ENCODE peak calls at places on chromosomes 13 and 19, in eight cellular contexts. O, E, M, G, I, R, S and W are unnamed samples.

GRCh38 chr19:50798116-50798942 is 8.1 kb downstream of the ACP4 start:
- DNase-seq in E (no peak), M (no peak), G (no peak), S (no peak), I (no peak), O (no peak), R (no peak), W (peak; percentile 66)

GRCh38 chr19:38245826-38246498 is 10.2 kb downstream of the PPP1R14A start:
- DNase-seq in G (no peak), S (no peak), O (no peak), R (peak; percentile 65), M (peak; percentile 76), I (peak; percentile 45), E (peak; percentile 54), W (no peak)

GRCh38 chr19:1394252-1395193 is 6.8 kb downstream of the GAMT start:
- DNase-seq in I (no peak), O (no peak), R (no peak), G (no peak), S (no peak), E (no peak), M (no peak), W (no peak)

GRCh38 chr13:23790591-23791170 is 98.5 kb downstream of the MIPEP start:
- DNase-seq in O (peak; percentile 65), R (peak; percentile 98), I (no peak), S (peak; percentile 73), E (peak; percentile 95), G (no peak), M (peak; percentile 99), W (no peak)

GRCh38 chr19:40907968-40908735 is 26.1 kb upstream of the CYP2A7 start:
- DNase-seq in M (no peak), E (no peak), O (no peak), I (no peak), R (no peak), S (no peak), G (no peak), W (peak; percentile 74)

GRCh38 chr19:2517881-2518601 is 42.1 kb downstream of the GADD45B start:
- DNase-seq in O (no peak), S (no peak), I (no peak), M (peak; percentile 9), E (no peak), G (no peak), R (no peak), W (no peak)

GRCh38 chr13:84445776-84446175 is 563.5 kb upstream of the SLITRK1 start:
- DNase-seq in O (no peak), G (no peak), I (no peak), R (no peak), E (no peak), S (peak; percentile 74), M (peak; percentile 72), W (no peak)

GRCh38 chr19:40266912-40267600 is 18.1 kb downstream of the AKT2 start:
- DNase-seq in O (no peak), M (no peak), R (no peak), G (no peak), E (no peak), I (no peak), S (no peak), W (no peak)

GRCh38 chr13:31073859-31074718 is 87.6 kb downstream of the HSPH1 start:
- DNase-seq in G (no peak), M (peak; percentile 34), I (no peak), E (peak; percentile 44), S (peak; percentile 23), R (peak; percentile 34), O (peak; percentile 88), W (no peak)

GRCh38 chr19:38838208-38838985 is 6.8 kb upstream of the ECH1 start:
- DNase-seq in S (no peak), O (no peak), I (no peak), G (no peak), R (no peak), E (no peak), M (no peak), W (no peak)

GRCh38 chr13:94765814-94766213 is 53.5 kb upstream of the SOX21 start:
- DNase-seq in R (no peak), E (no peak), G (no peak), S (no peak), O (no peak), I (no peak), M (no peak), W (peak; percentile 54)

GRCh38 chr19:11261902-11262839 is at the start of gene DOCK6:
- DNase-seq in E (no peak), R (no peak), M (no peak), G (no peak), S (no peak), I (peak; percentile 49), O (peak; percentile 10), W (peak; percentile 79)

DNA sequence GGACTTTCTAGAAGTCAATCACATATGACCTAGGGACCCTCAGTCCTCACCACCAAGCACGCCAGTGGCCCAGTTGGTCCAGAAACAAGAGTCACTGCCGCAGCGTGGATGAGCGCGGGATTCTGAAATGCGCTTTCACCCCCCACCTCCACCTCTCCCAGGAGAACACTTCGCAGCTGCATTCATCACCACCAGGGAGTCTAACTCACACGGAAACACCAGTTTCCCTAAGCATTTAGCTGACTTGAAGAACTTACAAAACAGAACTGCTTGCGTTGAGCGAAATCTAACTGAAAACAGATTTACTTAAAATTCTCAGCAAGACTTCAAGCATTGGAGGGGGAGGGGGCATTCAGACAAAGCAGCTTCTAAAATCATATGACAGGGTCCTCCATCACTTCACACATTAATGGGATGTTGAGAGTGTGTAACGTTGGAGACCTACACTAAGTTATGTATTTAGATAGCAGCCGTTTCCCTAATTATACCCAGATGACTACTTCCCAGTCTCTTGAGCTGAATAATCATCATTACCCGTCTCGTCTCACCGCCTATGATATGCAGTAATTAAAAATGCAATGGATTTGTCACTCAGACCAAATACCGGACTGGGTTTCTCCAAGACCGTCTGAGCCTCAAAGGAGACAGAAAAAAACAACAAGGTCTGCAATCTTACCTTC is 258.3 kb upstream of the IRS2 start:
- DNase-seq in R (peak; percentile 51), S (peak; percentile 28), M (peak; percentile 93), I (no peak), O (no peak), G (no peak), E (peak; percentile 48), W (peak; percentile 72)
- H3K4me3 ChIP-seq in R (no peak overlapping the region), S (peak overlapping the region; percentile 28), M (peak overlapping the region; percentile 40), I (no peak overlapping the region), O (no peak overlapping the region), G (no peak overlapping the region), E (no peak overlapping the region), W (no peak overlapping the region)

GRCh38 chr19:17762505-17763229 is 11.4 kb downstream of the FCHO1 start:
- DNase-seq in S (no peak), E (peak; percentile 68), R (peak; percentile 29), M (peak; percentile 35), G (no peak), O (peak; percentile 73), I (no peak), W (peak; percentile 92)
- H3K4me3 ChIP-seq in S (no peak overlapping the region), E (no peak overlapping the region), R (no peak overlapping the region), M (no peak overlapping the region), G (no peak overlapping the region), O (no peak overlapping the region), I (no peak overlapping the region), W (no peak overlapping the region)

GRCh38 chr19:55032170-55032569 is 5.9 kb downstream of the GP6 start:
- DNase-seq in M (no peak), I (no peak), E (no peak), O (no peak), S (no peak), G (no peak), R (no peak), W (no peak)
- H3K4me3 ChIP-seq in M (no peak overlapping the region), I (no peak overlapping the region), E (no peak overlapping the region), O (no peak overlapping the region), S (no peak overlapping the region), G (no peak overlapping the region), R (no peak overlapping the region), W (no peak overlapping the region)

DNA sequence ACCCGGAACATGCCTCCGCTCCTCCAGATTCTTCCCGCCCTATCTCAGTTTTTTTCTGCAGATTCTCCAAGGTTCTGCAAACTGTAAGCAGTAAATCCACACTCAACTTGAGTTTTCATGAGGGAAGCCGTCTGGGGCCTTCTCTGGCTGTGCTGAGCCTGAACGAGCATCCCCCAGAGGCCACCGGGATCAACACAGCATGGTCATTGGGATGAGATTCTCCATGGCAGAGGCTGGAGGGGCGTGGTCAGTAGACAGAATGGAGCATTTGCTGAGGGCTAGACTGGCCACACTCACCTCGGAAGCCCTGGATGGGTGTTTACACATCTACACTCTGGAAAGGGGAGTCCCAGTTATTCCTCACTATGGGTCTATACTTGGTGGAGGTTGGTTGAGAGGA is 2.3 kb upstream of the LILRA4 start:
- DNase-seq in R (no peak), M (no peak), G (no peak), I (no peak), E (no peak), O (no peak), S (no peak), W (no peak)
- H3K4me3 ChIP-seq in R (no peak overlapping the region), M (no peak overlapping the region), G (no peak overlapping the region), I (no peak overlapping the region), E (no peak overlapping the region), O (no peak overlapping the region), S (no peak overlapping the region), W (no peak overlapping the region)